ENCODE peak calls at places on chromosomes 2 and 18, in five cellular contexts. Z is NCI-H510A; P is T-helper 17 cell; Q is activated CD4-positive, alpha-beta T cell treated with anti-CD3 and anti-CD28 coated beads, Interleukin-2, amount 50 U/mL, for 4 hours; S is left lobe of liver. V is an unnamed sample.

GRCh38 chr2:30565860-30566358 is 118.9 kb downstream of the LCLAT1 start:
- DNase-seq in Q (no peak), P (no peak), Z (no peak), S (no peak), V (no peak)

GRCh38 chr18:25883091-25883490 is 207.3 kb downstream of the SS18 start:
- DNase-seq in Z (no peak), P (no peak), Q (no peak), S (no peak), V (no peak)

GRCh38 chr2:118994778-118995177 is 52.8 kb downstream of the MARCO start:
- DNase-seq in Q (no peak), S (no peak), Z (no peak), P (no peak), V (no peak)

GRCh38 chr18:72530622-72531021 is 13.5 kb downstream of the CBLN2 start:
- DNase-seq in S (no peak), P (no peak), Z (no peak), Q (no peak), V (no peak)

GRCh38 chr2:102597788-102598187 is 21.6 kb upstream of the SLC9A2 start:
- DNase-seq in S (no peak), Q (no peak), Z (no peak), P (no peak), V (no peak)

GRCh38 chr2:228056706-228057105 is 124.8 kb downstream of the SPHKAP start:
- DNase-seq in S (no peak), Z (no peak), P (no peak), Q (no peak), V (no peak)

GRCh38 chr2:164479460-164479859 is 141.8 kb downstream of the GRB14 start:
- DNase-seq in S (no peak), Z (no peak), Q (no peak), P (no peak), V (no peak)

GRCh38 chr2:189802396-189802912 is 18.2 kb downstream of the PMS1 start:
- DNase-seq in P (no peak), Q (no peak), Z (no peak), S (no peak), V (no peak)

GRCh38 chr18:8212893-8213805 is 396.1 kb upstream of the RAB12 start:
- DNase-seq in P (no peak), Q (no peak), Z (no peak), S (no peak), V (no peak)

GRCh38 chr2:236747426-236747825 is 177.8 kb downstream of the ACKR3 start:
- DNase-seq in P (no peak), Z (no peak), S (no peak), Q (no peak), V (no peak)

GRCh38 chr2:126200538-126200937 is 455.4 kb upstream of the GYPC start:
- DNase-seq in Q (no peak), P (no peak), Z (no peak), S (no peak), V (no peak)

GRCh38 chr2:3683748-3684454 is 19.5 kb upstream of the DCDC2C start:
- DNase-seq in P (no peak), Q (no peak), Z (no peak), S (no peak), V (no peak)

GRCh38 chr2:70672990-70673647 is 94.9 kb downstream of the ADD2 start:
- DNase-seq in P (no peak), Q (no peak), Z (peak), S (no peak), V (no peak)

GRCh38 chr18:59915606-59916005 is 15.8 kb downstream of the PMAIP1 start:
- DNase-seq in P (no peak), S (no peak), Q (no peak), Z (no peak), V (no peak)

GRCh38 chr2:15673919-15674636 is 82.4 kb downstream of the DDX1 start:
- DNase-seq in P (no peak), Z (no peak), Q (no peak), S (no peak), V (no peak)

GRCh38 chr2:202406445-202406967 is 30.4 kb downstream of the BMPR2 start:
- DNase-seq in Z (no peak), Q (no peak), P (no peak), S (no peak), V (no peak)

GRCh38 chr2:24106786-24107185 is 16.3 kb downstream of the PFN4 start:
- DNase-seq in Z (no peak), P (no peak), Q (no peak), S (no peak), V (no peak)

GRCh38 chr2:170142502-170142901 is 35.4 kb upstream of the MYO3B start:
- DNase-seq in S (no peak), P (no peak), Q (no peak), Z (no peak), V (no peak)

GRCh38 chr2:135245055-135245454 is 193.0 kb downstream of the RAB3GAP1 start:
- DNase-seq in P (no peak), Q (no peak), S (no peak), Z (no peak), V (no peak)

GRCh38 chr2:41038408-41038807 is 586.5 kb upstream of the SLC8A1 start:
- DNase-seq in Z (no peak), P (no peak), Q (no peak), S (no peak), V (no peak)

GRCh38 chr18:3782901-3783300 is 332.9 kb downstream of the TGIF1 start:
- DNase-seq in S (no peak), Q (no peak), P (no peak), Z (no peak), V (no peak)